ENCODE peak calls at places on chromosome 2, in ten cellular contexts. One of them, this sample, is unnamed.
A peak's percentile ranks its signal among the peaks of the same experiment; 100 is the strongest.

GRCh38 chr2:95709831-95710230 is 118.0 kb downstream of the TRIM43 start:
- DNase-seq in NCI-H345: no peak
- DNase-seq in cardiac fibroblast: no peak
- DNase-seq in left lung: no peak
- DNase-seq in transverse colon: no peak
- DNase-seq in neuronal stem cell: no peak
- DNase-seq in fibroblast of lung: no peak
- DNase-seq in Calu3: no peak
- DNase-seq in naive thymus-derived CD8-positive, alpha-beta T cell: no peak
- DNase-seq in stimulated activated CD4-positive, alpha-beta T cell treated with anti-CD3 and anti-CD28 coated beads, Interleukin-12 subunit alpha, Interleukin-12 subunit beta, amount 100 ng/mL, for 48 hours: no peak
- DNase-seq in this sample: no peak

GRCh38 chr2:33441235-33441810 is 35.1 kb upstream of the RASGRP3 start:
- DNase-seq in neuronal stem cell: peak; percentile 26
- DNase-seq in left lung: no peak
- DNase-seq in stimulated activated CD4-positive, alpha-beta T cell treated with anti-CD3 and anti-CD28 coated beads, Interleukin-12 subunit alpha, Interleukin-12 subunit beta, amount 100 ng/mL, for 48 hours: no peak
- DNase-seq in naive thymus-derived CD8-positive, alpha-beta T cell: no peak
- DNase-seq in fibroblast of lung: peak; percentile 82
- DNase-seq in cardiac fibroblast: peak; percentile 83
- DNase-seq in NCI-H345: peak; percentile 9
- DNase-seq in transverse colon: peak; percentile 15
- DNase-seq in Calu3: peak; percentile 49
- DNase-seq in this sample: peak; percentile 34

GRCh38 chr2:190759749-190760213 is 110.9 kb downstream of the NAB1 start:
- DNase-seq in fibroblast of lung: peak; percentile 90
- DNase-seq in cardiac fibroblast: peak; percentile 88
- DNase-seq in stimulated activated CD4-positive, alpha-beta T cell treated with anti-CD3 and anti-CD28 coated beads, Interleukin-12 subunit alpha, Interleukin-12 subunit beta, amount 100 ng/mL, for 48 hours: no peak
- DNase-seq in Calu3: peak; percentile 16
- DNase-seq in neuronal stem cell: no peak
- DNase-seq in left lung: no peak
- DNase-seq in transverse colon: no peak
- DNase-seq in NCI-H345: no peak
- DNase-seq in naive thymus-derived CD8-positive, alpha-beta T cell: no peak
- DNase-seq in this sample: no peak

GRCh38 chr2:119231975-119232665 is 8.5 kb downstream of the STEAP3 start:
- DNase-seq in Calu3: no peak
- DNase-seq in NCI-H345: no peak
- DNase-seq in cardiac fibroblast: no peak
- DNase-seq in stimulated activated CD4-positive, alpha-beta T cell treated with anti-CD3 and anti-CD28 coated beads, Interleukin-12 subunit alpha, Interleukin-12 subunit beta, amount 100 ng/mL, for 48 hours: no peak
- DNase-seq in transverse colon: no peak
- DNase-seq in naive thymus-derived CD8-positive, alpha-beta T cell: no peak
- DNase-seq in left lung: no peak
- DNase-seq in fibroblast of lung: peak; percentile 24
- DNase-seq in neuronal stem cell: no peak
- DNase-seq in this sample: no peak

GRCh38 chr2:111670776-111671175 is 213.2 kb downstream of the ANAPC1 start:
- DNase-seq in Calu3: no peak
- DNase-seq in transverse colon: no peak
- DNase-seq in left lung: no peak
- DNase-seq in NCI-H345: no peak
- DNase-seq in fibroblast of lung: no peak
- DNase-seq in neuronal stem cell: no peak
- DNase-seq in stimulated activated CD4-positive, alpha-beta T cell treated with anti-CD3 and anti-CD28 coated beads, Interleukin-12 subunit alpha, Interleukin-12 subunit beta, amount 100 ng/mL, for 48 hours: no peak
- DNase-seq in naive thymus-derived CD8-positive, alpha-beta T cell: no peak
- DNase-seq in cardiac fibroblast: no peak
- DNase-seq in this sample: no peak

GRCh38 chr2:20604957-20605381 is 45.9 kb downstream of the HS1BP3 start:
- DNase-seq in stimulated activated CD4-positive, alpha-beta T cell treated with anti-CD3 and anti-CD28 coated beads, Interleukin-12 subunit alpha, Interleukin-12 subunit beta, amount 100 ng/mL, for 48 hours: no peak
- DNase-seq in Calu3: no peak
- DNase-seq in cardiac fibroblast: peak; percentile 97
- DNase-seq in NCI-H345: no peak
- DNase-seq in naive thymus-derived CD8-positive, alpha-beta T cell: no peak
- DNase-seq in transverse colon: no peak
- DNase-seq in left lung: no peak
- DNase-seq in fibroblast of lung: peak; percentile 96
- DNase-seq in neuronal stem cell: no peak
- DNase-seq in this sample: no peak

GRCh38 chr2:151999058-151999457 is 99.8 kb downstream of the CACNB4 start:
- DNase-seq in Calu3: peak; percentile 71
- DNase-seq in stimulated activated CD4-positive, alpha-beta T cell treated with anti-CD3 and anti-CD28 coated beads, Interleukin-12 subunit alpha, Interleukin-12 subunit beta, amount 100 ng/mL, for 48 hours: peak; percentile 6
- DNase-seq in neuronal stem cell: peak; percentile 60
- DNase-seq in left lung: no peak
- DNase-seq in transverse colon: peak; percentile 34
- DNase-seq in fibroblast of lung: peak; percentile 37
- DNase-seq in naive thymus-derived CD8-positive, alpha-beta T cell: peak; percentile 15
- DNase-seq in cardiac fibroblast: peak; percentile 46
- DNase-seq in NCI-H345: peak; percentile 49
- DNase-seq in this sample: peak; percentile 64

GRCh38 chr2:119826370-119826961 is 66.7 kb downstream of the PTPN4 start:
- DNase-seq in Calu3: peak; percentile 52
- DNase-seq in neuronal stem cell: peak; percentile 2
- DNase-seq in stimulated activated CD4-positive, alpha-beta T cell treated with anti-CD3 and anti-CD28 coated beads, Interleukin-12 subunit alpha, Interleukin-12 subunit beta, amount 100 ng/mL, for 48 hours: no peak
- DNase-seq in naive thymus-derived CD8-positive, alpha-beta T cell: peak; percentile 15
- DNase-seq in cardiac fibroblast: peak; percentile 51
- DNase-seq in fibroblast of lung: peak; percentile 36
- DNase-seq in left lung: no peak
- DNase-seq in NCI-H345: peak; percentile 12
- DNase-seq in transverse colon: peak; percentile 19
- DNase-seq in this sample: no peak

GRCh38 chr2:239889641-239890055 is 135.5 kb downstream of the NDUFA10 start:
- DNase-seq in neuronal stem cell: no peak
- DNase-seq in left lung: no peak
- DNase-seq in transverse colon: no peak
- DNase-seq in NCI-H345: no peak
- DNase-seq in Calu3: no peak
- DNase-seq in fibroblast of lung: no peak
- DNase-seq in cardiac fibroblast: no peak
- DNase-seq in stimulated activated CD4-positive, alpha-beta T cell treated with anti-CD3 and anti-CD28 coated beads, Interleukin-12 subunit alpha, Interleukin-12 subunit beta, amount 100 ng/mL, for 48 hours: no peak
- DNase-seq in naive thymus-derived CD8-positive, alpha-beta T cell: no peak
- DNase-seq in this sample: no peak

GRCh38 chr2:189347540-189347939 is 93.7 kb upstream of the WDR75 start:
- DNase-seq in cardiac fibroblast: peak; percentile 97
- DNase-seq in fibroblast of lung: peak; percentile 98
- DNase-seq in transverse colon: peak; percentile 19
- DNase-seq in Calu3: peak; percentile 21
- DNase-seq in left lung: no peak
- DNase-seq in naive thymus-derived CD8-positive, alpha-beta T cell: no peak
- DNase-seq in neuronal stem cell: no peak
- DNase-seq in stimulated activated CD4-positive, alpha-beta T cell treated with anti-CD3 and anti-CD28 coated beads, Interleukin-12 subunit alpha, Interleukin-12 subunit beta, amount 100 ng/mL, for 48 hours: no peak
- DNase-seq in NCI-H345: no peak
- DNase-seq in this sample: no peak

GRCh38 chr2:117958186-117958585 is 55.7 kb downstream of the CCDC93 start:
- DNase-seq in Calu3: peak; percentile 6
- DNase-seq in transverse colon: no peak
- DNase-seq in fibroblast of lung: peak; percentile 63
- DNase-seq in naive thymus-derived CD8-positive, alpha-beta T cell: no peak
- DNase-seq in cardiac fibroblast: peak; percentile 72
- DNase-seq in NCI-H345: no peak
- DNase-seq in left lung: no peak
- DNase-seq in stimulated activated CD4-positive, alpha-beta T cell treated with anti-CD3 and anti-CD28 coated beads, Interleukin-12 subunit alpha, Interleukin-12 subunit beta, amount 100 ng/mL, for 48 hours: no peak
- DNase-seq in neuronal stem cell: no peak
- DNase-seq in this sample: no peak

GRCh38 chr2:145413261-145413660 is 893.3 kb upstream of the ZEB2 start:
- DNase-seq in Calu3: no peak
- DNase-seq in NCI-H345: no peak
- DNase-seq in cardiac fibroblast: no peak
- DNase-seq in fibroblast of lung: no peak
- DNase-seq in neuronal stem cell: no peak
- DNase-seq in transverse colon: no peak
- DNase-seq in naive thymus-derived CD8-positive, alpha-beta T cell: no peak
- DNase-seq in left lung: no peak
- DNase-seq in stimulated activated CD4-positive, alpha-beta T cell treated with anti-CD3 and anti-CD28 coated beads, Interleukin-12 subunit alpha, Interleukin-12 subunit beta, amount 100 ng/mL, for 48 hours: no peak
- DNase-seq in this sample: no peak

GRCh38 chr2:205868773-205869333 is 186.6 kb downstream of the NRP2 start:
- DNase-seq in stimulated activated CD4-positive, alpha-beta T cell treated with anti-CD3 and anti-CD28 coated beads, Interleukin-12 subunit alpha, Interleukin-12 subunit beta, amount 100 ng/mL, for 48 hours: peak; percentile 36
- DNase-seq in left lung: no peak
- DNase-seq in transverse colon: no peak
- DNase-seq in Calu3: no peak
- DNase-seq in cardiac fibroblast: peak; percentile 33
- DNase-seq in fibroblast of lung: peak; percentile 38
- DNase-seq in NCI-H345: no peak
- DNase-seq in neuronal stem cell: no peak
- DNase-seq in naive thymus-derived CD8-positive, alpha-beta T cell: no peak
- DNase-seq in this sample: no peak

GRCh38 chr2:133711226-133711625 is 143.0 kb upstream of the NCKAP5 start:
- DNase-seq in left lung: no peak
- DNase-seq in NCI-H345: no peak
- DNase-seq in Calu3: no peak
- DNase-seq in transverse colon: no peak
- DNase-seq in cardiac fibroblast: no peak
- DNase-seq in fibroblast of lung: no peak
- DNase-seq in naive thymus-derived CD8-positive, alpha-beta T cell: no peak
- DNase-seq in neuronal stem cell: peak; percentile 75
- DNase-seq in stimulated activated CD4-positive, alpha-beta T cell treated with anti-CD3 and anti-CD28 coated beads, Interleukin-12 subunit alpha, Interleukin-12 subunit beta, amount 100 ng/mL, for 48 hours: no peak
- DNase-seq in this sample: peak; percentile 30

GRCh38 chr2:10369269-10370255 is 66.9 kb downstream of the HPCAL1 start:
- DNase-seq in naive thymus-derived CD8-positive, alpha-beta T cell: no peak
- DNase-seq in Calu3: no peak
- DNase-seq in neuronal stem cell: no peak
- DNase-seq in NCI-H345: no peak
- DNase-seq in fibroblast of lung: no peak
- DNase-seq in stimulated activated CD4-positive, alpha-beta T cell treated with anti-CD3 and anti-CD28 coated beads, Interleukin-12 subunit alpha, Interleukin-12 subunit beta, amount 100 ng/mL, for 48 hours: no peak
- DNase-seq in transverse colon: peak; percentile 42
- DNase-seq in cardiac fibroblast: no peak
- DNase-seq in left lung: peak; percentile 70
- DNase-seq in this sample: no peak

GRCh38 chr2:10504370-10504993 is 56.4 kb upstream of the ODC1 start:
- DNase-seq in transverse colon: no peak
- DNase-seq in fibroblast of lung: no peak
- DNase-seq in neuronal stem cell: no peak
- DNase-seq in stimulated activated CD4-positive, alpha-beta T cell treated with anti-CD3 and anti-CD28 coated beads, Interleukin-12 subunit alpha, Interleukin-12 subunit beta, amount 100 ng/mL, for 48 hours: no peak
- DNase-seq in cardiac fibroblast: no peak
- DNase-seq in left lung: no peak
- DNase-seq in naive thymus-derived CD8-positive, alpha-beta T cell: no peak
- DNase-seq in Calu3: no peak
- DNase-seq in NCI-H345: no peak
- DNase-seq in this sample: no peak

GRCh38 chr2:221981918-221982317 is 316.9 kb downstream of the PAX3 start:
- DNase-seq in transverse colon: no peak
- DNase-seq in fibroblast of lung: no peak
- DNase-seq in neuronal stem cell: no peak
- DNase-seq in cardiac fibroblast: no peak
- DNase-seq in stimulated activated CD4-positive, alpha-beta T cell treated with anti-CD3 and anti-CD28 coated beads, Interleukin-12 subunit alpha, Interleukin-12 subunit beta, amount 100 ng/mL, for 48 hours: no peak
- DNase-seq in NCI-H345: no peak
- DNase-seq in Calu3: no peak
- DNase-seq in left lung: no peak
- DNase-seq in naive thymus-derived CD8-positive, alpha-beta T cell: no peak
- DNase-seq in this sample: no peak

GRCh38 chr2:10541081-10541480 is 93.0 kb upstream of the ODC1 start:
- DNase-seq in transverse colon: no peak
- DNase-seq in naive thymus-derived CD8-positive, alpha-beta T cell: no peak
- DNase-seq in NCI-H345: no peak
- DNase-seq in Calu3: no peak
- DNase-seq in fibroblast of lung: no peak
- DNase-seq in neuronal stem cell: no peak
- DNase-seq in stimulated activated CD4-positive, alpha-beta T cell treated with anti-CD3 and anti-CD28 coated beads, Interleukin-12 subunit alpha, Interleukin-12 subunit beta, amount 100 ng/mL, for 48 hours: no peak
- DNase-seq in cardiac fibroblast: no peak
- DNase-seq in left lung: no peak
- DNase-seq in this sample: no peak